ENCODE peak calls at places on chromosomes 5 and 9, in six cellular contexts. N is stomach, H is body of pancreas, U is endothelial cell of umbilical vein, I is esophagus squamous epithelium, O is right lobe of liver. Z is an unnamed sample.

GRCh38 chr5:113214606-113215323 is 220.0 kb downstream of the TSSK1B start:
- DNase-seq in I (no peak), N (no peak), U (no peak), H (no peak), O (no peak), Z (no peak)

GRCh38 chr9:5695860-5696259 is 67.0 kb downstream of the RIC1 start:
- DNase-seq in H (no peak), N (no peak), U (no peak), I (no peak), O (no peak), Z (no peak)

GRCh38 chr5:6399978-6400910 is 21.9 kb upstream of the MED10 start:
- DNase-seq in O (no peak), U (no peak), H (no peak), N (no peak), I (no peak), Z (peak)

GRCh38 chr5:54874337-54875021 is 110.9 kb downstream of the ESM1 start:
- DNase-seq in I (no peak), U (peak), N (no peak), O (no peak), H (peak), Z (no peak)

GRCh38 chr5:135388860-135389435 is 10.1 kb downstream of the MACROH2A1 start:
- DNase-seq in I (no peak), O (no peak), N (no peak), U (no peak), H (no peak), Z (no peak)

GRCh38 chr5:38936269-38936668 is 90.5 kb downstream of the OSMR start:
- DNase-seq in H (no peak), I (no peak), O (no peak), N (no peak), U (no peak), Z (no peak)

GRCh38 chr9:13274901-13275641 is 4.4 kb downstream of the MPDZ start:
- DNase-seq in H (no peak), O (no peak), I (no peak), U (peak), N (no peak), Z (no peak)

GRCh38 chr5:18281947-18282557 is 647.8 kb downstream of the TAF11L14 start:
- DNase-seq in N (no peak), O (no peak), I (no peak), U (peak), H (no peak), Z (no peak)

GRCh38 chr9:118446962-118447490 is 742.8 kb downstream of the TLR4 start:
- DNase-seq in N (no peak), U (no peak), I (no peak), O (no peak), H (no peak), Z (no peak)

GRCh38 chr5:65127181-65127901 is 354.4 kb downstream of the ADAMTS6 start:
- DNase-seq in H (no peak), O (no peak), U (no peak), I (no peak), N (no peak), Z (no peak)

GRCh38 chr9:124381073-124381945 is 33.9 kb downstream of the PSMB7 start:
- DNase-seq in I (no peak), N (no peak), H (no peak), U (peak), O (no peak), Z (no peak)

GRCh38 chr9:30065888-30066287 is 2318.6 kb upstream of the ACO1 start:
- DNase-seq in H (no peak), N (no peak), U (no peak), I (no peak), O (no peak), Z (no peak)

GRCh38 chr5:59709833-59710232 is 183.7 kb downstream of the PDE4D start:
- DNase-seq in U (peak), H (no peak), N (peak), I (no peak), O (no peak), Z (no peak)

GRCh38 chr5:92687793-92688467 is 893.1 kb downstream of the NR2F1-AS1 start:
- DNase-seq in U (peak), N (no peak), I (no peak), O (no peak), H (no peak), Z (no peak)

GRCh38 chr5:119200795-119201194 is 129.9 kb downstream of the DMXL1 start:
- DNase-seq in O (no peak), H (no peak), U (peak), I (no peak), N (no peak), Z (no peak)
- H3K27ac ChIP-seq in O (no peak), H (no peak), U (no peak), I (no peak), N (no peak), Z (no peak)

GRCh38 chr9:104774831-104775573 is 11.1 kb downstream of the NIPSNAP3B start:
- DNase-seq in I (no peak), N (no peak), U (no peak), O (no peak), H (peak), Z (no peak)
- TF ChIP-seq POLR2A in I (no peak), N (no peak), U (no peak), O (no peak), H (no peak), Z (no peak)

DNA sequence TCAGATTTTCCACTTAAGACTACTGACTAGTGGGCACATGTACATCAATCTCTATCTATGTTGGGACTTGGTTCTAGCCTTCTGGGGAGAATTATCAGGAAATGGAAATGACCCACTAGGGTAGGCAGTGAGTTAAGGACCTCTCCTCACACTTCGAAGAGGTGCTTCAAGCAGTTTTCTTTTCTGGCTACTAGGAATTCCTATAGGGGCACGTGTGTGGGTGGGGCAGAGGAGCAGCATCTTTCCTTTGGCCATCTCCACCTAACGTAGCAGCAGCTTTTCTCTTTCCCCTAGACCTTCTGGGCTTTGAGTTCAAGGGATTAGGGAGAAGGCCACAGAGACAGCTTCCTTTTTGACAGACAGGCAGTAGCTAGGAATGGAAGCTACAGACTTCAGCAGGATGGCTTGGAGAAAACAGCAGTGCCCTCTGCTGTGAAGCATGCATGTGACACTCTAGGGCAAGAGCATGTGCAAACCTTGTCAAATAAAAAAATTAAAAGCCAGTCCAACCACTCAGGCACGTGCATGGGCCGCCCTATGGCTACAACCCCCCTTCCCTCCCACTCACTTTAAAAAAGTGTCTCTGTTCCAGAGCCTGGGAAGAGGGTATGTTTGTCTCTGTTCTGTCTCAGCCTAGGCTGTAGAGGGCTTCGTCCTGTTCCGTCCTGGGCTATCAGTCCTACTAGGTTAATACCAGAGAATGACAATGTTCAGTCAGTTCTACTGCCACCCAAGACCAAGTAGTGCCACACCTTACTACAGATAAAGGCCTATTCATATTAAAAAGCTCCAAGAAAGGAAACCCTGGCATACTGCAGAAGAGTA is 8.7 kb upstream of the GFRA3 start:
- DNase-seq in I (no peak), H (peak), U (peak), O (no peak), N (peak), Z (peak)
- TF ChIP-seq CTCF in I (peak), H (peak), U (peak), O (peak), N (peak), Z (peak)

GRCh38 chr9:93301291-93301811 is 117.4 kb downstream of the WNK2 start:
- DNase-seq in I (no peak), O (no peak), N (no peak), U (no peak), H (peak), Z (peak)

GRCh38 chr9:93301911-93302525 is 118.1 kb downstream of the WNK2 start:
- DNase-seq in H (peak), O (peak), U (no peak), N (peak), I (no peak), Z (peak)

GRCh38 chr9:93300175-93300572 is 116.2 kb downstream of the WNK2 start:
- DNase-seq in H (no peak), I (no peak), U (no peak), O (no peak), N (no peak), Z (no peak)

GRCh38 chr9:93299418-93300174 is 115.7 kb downstream of the WNK2 start:
- DNase-seq in I (no peak), O (no peak), U (no peak), H (peak), N (no peak), Z (no peak)

DNA sequence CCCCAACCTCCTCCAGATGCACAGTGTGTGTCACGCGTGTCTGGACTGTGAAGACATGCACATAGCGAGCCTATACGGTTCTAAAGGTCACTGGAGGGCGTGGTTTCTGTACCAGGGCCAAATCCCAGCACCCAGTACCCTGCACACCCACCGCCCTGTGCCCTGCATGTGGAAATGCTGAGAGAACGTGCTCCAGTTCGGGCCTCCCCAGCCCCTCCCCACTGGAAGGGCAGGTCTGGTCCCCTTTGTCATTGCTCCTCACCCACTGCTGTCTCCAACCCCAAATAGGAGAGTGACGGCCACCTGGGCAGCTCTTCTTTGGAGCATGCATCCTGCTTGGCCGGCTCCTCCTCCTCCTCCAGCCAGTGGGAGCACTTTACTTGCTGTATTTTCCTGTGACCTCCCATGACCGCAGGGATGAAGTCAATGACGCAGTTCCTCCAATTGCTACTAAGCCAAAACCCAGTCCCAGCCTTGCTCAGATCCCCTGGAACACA is 116.7 kb downstream of the WNK2 start:
- DNase-seq in I (no peak), O (no peak), U (no peak), H (peak), N (no peak), Z (no peak)
- H3K27ac ChIP-seq in I (no peak), O (no peak), U (no peak), H (no peak), N (no peak), Z (no peak)

DNA sequence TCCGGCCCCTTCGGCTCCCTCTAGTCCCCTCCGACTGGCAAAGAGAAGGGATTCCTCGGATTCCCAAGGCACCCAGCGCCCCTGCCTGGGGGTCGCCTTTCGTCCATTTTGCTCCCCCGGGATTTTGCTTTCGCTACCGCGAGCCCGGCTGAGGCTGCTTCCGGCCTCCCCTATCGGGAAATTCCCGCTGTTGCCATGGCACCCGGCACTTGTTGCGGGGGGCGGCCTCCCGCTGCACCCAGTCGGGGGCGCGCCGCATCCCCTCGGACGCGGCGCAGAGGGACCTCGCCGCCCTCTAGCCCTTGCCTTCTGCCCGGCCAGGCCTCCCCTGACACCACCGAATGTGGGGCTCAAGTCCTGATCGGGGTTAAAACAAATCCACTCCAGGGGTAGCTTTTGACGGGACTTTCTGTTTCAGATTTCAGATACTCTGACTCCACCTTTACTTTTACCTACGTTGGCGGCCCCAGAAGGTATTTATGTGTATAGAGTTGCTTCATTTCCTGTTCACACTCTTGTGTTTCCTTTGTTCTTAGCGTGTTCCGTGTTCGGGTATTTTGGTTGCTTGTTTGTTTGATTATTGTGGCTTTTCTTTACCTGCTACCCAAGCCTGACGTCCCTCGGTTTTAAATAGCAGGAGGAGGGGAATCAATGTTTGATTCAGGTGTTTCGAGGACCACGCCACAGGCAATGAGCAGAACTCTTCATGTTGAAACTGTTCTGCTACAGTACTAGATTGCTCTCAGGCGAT is 1.4 kb downstream of the PARP8 start:
- DNase-seq in I (no peak), U (peak), N (peak), O (peak), H (peak), Z (peak)
- TF ChIP-seq POLR2A in I (peak), U (no peak), N (no peak), O (peak), H (peak), Z (peak)

GRCh38 chr9:32247173-32247572 is 137.3 kb upstream of the ACO1 start:
- DNase-seq in N (no peak), U (no peak), H (no peak), O (no peak), I (no peak), Z (no peak)

GRCh38 chr9:32248189-32248712 is 136.2 kb upstream of the ACO1 start:
- DNase-seq in I (no peak), U (no peak), N (no peak), H (no peak), O (no peak), Z (no peak)

GRCh38 chr9:32255026-32255425 is 129.4 kb upstream of the ACO1 start:
- DNase-seq in U (no peak), H (no peak), O (no peak), I (no peak), N (no peak), Z (no peak)

DNA sequence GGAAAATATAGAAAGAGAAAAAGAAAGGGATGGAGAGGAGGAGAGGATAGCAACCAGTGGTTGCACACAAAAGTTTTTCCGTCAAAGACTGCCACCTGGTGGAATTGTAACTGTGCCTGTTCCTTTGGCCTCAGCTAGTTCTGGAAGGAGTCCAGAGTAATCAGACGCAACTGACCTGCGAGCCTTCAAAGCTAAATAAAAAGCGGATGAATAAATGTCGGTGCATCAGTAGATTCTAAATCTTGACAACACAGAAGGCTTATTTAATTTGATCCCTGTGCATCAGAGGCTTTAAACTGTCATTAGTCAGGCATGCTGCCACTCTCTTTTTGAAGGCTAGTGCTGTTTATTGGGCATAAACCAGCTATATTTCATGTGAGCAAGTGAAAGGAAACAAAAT is 132.9 kb upstream of the ACO1 start:
- DNase-seq in I (no peak), U (peak), O (no peak), H (peak), N (peak), Z (peak)
- TF ChIP-seq CTCF in I (peak), U (peak), O (peak), H (peak), N (peak), Z (peak)

DNA sequence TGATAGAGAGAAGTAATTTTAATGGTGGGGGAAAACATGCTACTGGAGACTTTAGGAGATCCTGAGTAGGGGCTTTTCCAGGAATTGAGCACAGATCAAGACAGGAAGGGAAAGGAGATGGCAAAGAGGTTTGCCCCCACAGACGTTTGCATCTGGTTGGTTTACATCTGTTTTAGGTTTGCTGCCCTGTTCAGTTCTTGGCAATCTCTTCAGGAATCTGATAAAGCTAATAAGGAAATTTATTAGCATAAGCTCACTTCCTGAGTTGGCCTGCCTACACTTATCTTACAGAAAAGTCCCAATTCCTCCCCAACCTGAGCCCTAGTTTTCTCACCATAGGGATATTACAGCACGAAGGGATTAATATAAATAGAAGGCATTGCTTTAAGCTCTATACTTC is 3.4 kb upstream of the CFAP95 start:
- DNase-seq in H (no peak), N (no peak), I (no peak), U (peak), O (no peak), Z (no peak)
- H3K27ac ChIP-seq in H (no peak), N (no peak), I (no peak), U (no peak), O (no peak), Z (no peak)

GRCh38 chr9:89375181-89375760 is 57.0 kb downstream of the SECISBP2 start:
- DNase-seq in I (no peak), N (no peak), H (peak), O (no peak), U (peak), Z (peak)
- TF ChIP-seq POLR2A in I (no peak), N (no peak), H (no peak), O (no peak), U (no peak), Z (no peak)